ENCODE peak calls at places on chromosome X, in six cellular contexts. S, V, O, F, C and D are unnamed samples.

GRCh38 chrX:70664726-70665125 is 220.1 kb downstream of the DLG3 start:
- DNase-seq in S (no peak), V (peak), O (peak), F (peak), C (no peak), D (no peak)

GRCh38 chrX:10235851-10236250 is 79.1 kb downstream of the CLCN4 start:
- DNase-seq in S (no peak), V (no peak), O (peak), F (no peak), C (no peak), D (no peak)

GRCh38 chrX:24024819-24025740 is 1.9 kb downstream of the KLHL15 start:
- DNase-seq in S (peak), V (peak), O (peak), F (peak), C (peak), D (peak)

GRCh38 chrX:82087699-82088098 is 885.8 kb downstream of the SH3BGRL start:
- DNase-seq in S (no peak), V (no peak), O (no peak), F (no peak), C (no peak), D (no peak)

GRCh38 chrX:64190136-64190740 is 15.3 kb downstream of the AMER1 start:
- DNase-seq in S (no peak), V (no peak), O (no peak), F (no peak), C (no peak), D (no peak)

GRCh38 chrX:65846974-65847373 is 179.5 kb downstream of the MSN start:
- DNase-seq in S (no peak), V (no peak), O (no peak), F (no peak), C (no peak), D (no peak)

GRCh38 chrX:45850197-45850774 is 649.6 kb upstream of the DIPK2B start:
- DNase-seq in S (no peak), V (no peak), O (no peak), F (no peak), C (no peak), D (no peak)

GRCh38 chrX:10939384-10939783 is 171.7 kb upstream of the HCCS start:
- DNase-seq in S (no peak), V (no peak), O (peak), F (no peak), C (no peak), D (no peak)

GRCh38 chrX:106891762-106892161 is 11.4 kb downstream of the RIPPLY1 start:
- DNase-seq in S (no peak), V (no peak), O (no peak), F (no peak), C (no peak), D (no peak)

GRCh38 chrX:57083143-57083542 is 38.2 kb downstream of the SPIN2B start:
- DNase-seq in S (no peak), V (no peak), O (no peak), F (no peak), C (no peak), D (no peak)

GRCh38 chrX:71910526-71911022 is at the start of gene NHSL2:
- DNase-seq in S (no peak), V (no peak), O (no peak), F (no peak), C (no peak), D (no peak)

GRCh38 chrX:137052641-137053235 is 18.9 kb upstream of the GPR101 start:
- DNase-seq in S (no peak), V (peak), O (no peak), F (no peak), C (no peak), D (no peak)

GRCh38 chrX:10617964-10618342 is 2.4 kb downstream of the MID1 start:
- DNase-seq in S (no peak), V (peak), O (no peak), F (no peak), C (no peak), D (no peak)

GRCh38 chrX:68354869-68355628 is 78.2 kb downstream of the OPHN1 start:
- DNase-seq in S (no peak), V (no peak), O (no peak), F (no peak), C (no peak), D (no peak)

GRCh38 chrX:139877710-139878414 is 55.0 kb downstream of the ATP11C start:
- DNase-seq in S (no peak), V (no peak), O (no peak), F (no peak), C (no peak), D (no peak)

GRCh38 chrX:44061940-44062339 is 88.8 kb upstream of the NDP start:
- DNase-seq in S (no peak), V (no peak), O (no peak), F (no peak), C (no peak), D (no peak)

GRCh38 chrX:46770006-46770816 is 11.3 kb upstream of the SLC9A7 start:
- DNase-seq in S (no peak), V (no peak), O (no peak), F (no peak), C (no peak), D (no peak)

GRCh38 chrX:76555816-76556215 is 128.3 kb downstream of the MAGEE1 start:
- DNase-seq in S (no peak), V (peak), O (peak), F (peak), C (no peak), D (peak)
- TF ChIP-seq TAF1 in S (no peak), V (no peak), O (no peak), F (no peak), C (no peak), D (no peak)

GRCh38 chrX:2680486-2681348 is 10.4 kb upstream of the CD99 start:
- DNase-seq in S (no peak), V (no peak), O (no peak), F (no peak), C (no peak), D (no peak)

GRCh38 chrX:2678583-2678982 is 12.5 kb upstream of the CD99 start:
- DNase-seq in S (no peak), V (no peak), O (no peak), F (no peak), C (no peak), D (no peak)

GRCh38 chrX:2679534-2680485 is 11.3 kb upstream of the CD99 start:
- DNase-seq in S (no peak), V (no peak), O (no peak), F (no peak), C (no peak), D (no peak)

GRCh38 chrX:2676794-2677675 is 14.1 kb upstream of the CD99 start:
- DNase-seq in S (no peak), V (no peak), O (no peak), F (no peak), C (no peak), D (no peak)

GRCh38 chrX:2677764-2678163 is 13.3 kb upstream of the CD99 start:
- DNase-seq in S (no peak), V (no peak), O (no peak), F (peak), C (no peak), D (no peak)
- TF ChIP-seq TAF1 in S (no peak), V (no peak), O (no peak), F (no peak), C (no peak), D (no peak)

DNA sequence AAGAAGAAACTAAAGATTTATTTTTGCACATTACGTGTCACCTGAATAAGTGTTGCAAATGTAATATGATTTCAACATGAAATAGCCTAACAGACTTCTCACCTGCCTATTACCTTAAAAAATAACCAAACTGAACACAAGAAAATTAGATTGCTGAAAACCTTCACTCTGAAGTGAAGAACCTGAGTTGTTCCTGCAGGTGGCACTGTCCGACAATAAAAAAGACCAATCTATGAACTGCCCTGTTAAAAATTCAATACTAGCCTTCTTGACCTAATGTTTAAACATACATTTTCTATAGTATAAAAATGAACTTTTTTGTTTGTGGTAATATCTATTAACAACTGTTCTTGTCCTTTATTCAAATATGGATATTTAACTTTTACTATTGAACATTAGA is 69.2 kb upstream of the PNPLA4 start:
- DNase-seq in S (no peak), V (peak), O (peak), F (peak), C (no peak), D (no peak)
- TF ChIP-seq TAF1 in S (no peak), V (no peak), O (no peak), F (no peak), C (no peak), D (no peak)

GRCh38 chrX:50456712-50457484 is 13.7 kb downstream of the DGKK start:
- DNase-seq in S (no peak), V (no peak), O (no peak), F (no peak), C (no peak), D (no peak)
- TF ChIP-seq TAF1 in S (no peak), V (no peak), O (no peak), F (no peak), C (no peak), D (no peak)

DNA sequence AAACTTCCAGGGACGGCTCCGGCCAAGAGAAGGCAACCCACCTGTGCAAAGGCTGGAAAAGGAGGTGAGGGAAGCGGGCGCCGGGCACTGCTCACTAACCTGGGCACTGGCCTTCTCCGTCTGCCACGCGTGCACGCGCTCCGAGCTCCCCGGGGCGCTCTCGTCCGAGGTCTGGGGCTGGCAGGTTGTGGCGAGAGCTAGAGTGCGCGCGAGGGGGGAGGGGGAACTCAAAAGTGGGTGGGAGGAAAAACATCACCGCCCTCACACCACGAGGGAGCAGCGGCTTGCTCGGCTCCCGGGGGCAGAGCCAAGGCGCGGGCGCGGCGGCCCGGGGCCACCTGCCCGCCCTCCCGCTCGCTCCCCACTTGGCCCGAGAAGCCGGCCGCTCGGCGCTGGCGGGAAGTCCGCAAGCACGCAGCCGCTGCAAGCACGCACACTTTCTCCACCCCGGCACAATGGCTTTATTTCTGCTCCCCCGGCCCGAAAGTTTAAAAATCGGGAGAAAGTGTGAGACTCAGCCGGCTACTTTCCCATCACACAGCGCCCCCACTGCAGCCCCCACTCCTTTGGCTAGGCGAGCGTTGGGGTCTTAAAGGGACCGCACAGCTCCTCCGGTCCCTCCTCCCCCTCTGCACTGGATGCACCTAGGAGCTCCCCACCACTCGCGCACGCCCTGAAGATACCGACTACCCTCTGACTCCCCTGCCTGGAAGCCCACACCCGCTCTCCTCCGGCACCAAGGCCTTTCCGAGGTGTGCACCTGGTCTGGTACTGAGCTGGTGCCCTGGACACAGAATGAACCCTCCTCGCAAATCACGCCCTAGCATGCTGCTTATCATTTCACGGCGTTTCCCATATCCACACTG is at the start of gene CHRDL1:
- DNase-seq in S (no peak), V (peak), O (no peak), F (no peak), C (no peak), D (no peak)
- TF ChIP-seq TAF1 in S (peak), V (no peak), O (no peak), F (no peak), C (no peak), D (no peak)

GRCh38 chrX:55132416-55132815 is 43.6 kb downstream of the PAGE2 start:
- DNase-seq in S (no peak), V (no peak), O (no peak), F (no peak), C (no peak), D (no peak)

DNA sequence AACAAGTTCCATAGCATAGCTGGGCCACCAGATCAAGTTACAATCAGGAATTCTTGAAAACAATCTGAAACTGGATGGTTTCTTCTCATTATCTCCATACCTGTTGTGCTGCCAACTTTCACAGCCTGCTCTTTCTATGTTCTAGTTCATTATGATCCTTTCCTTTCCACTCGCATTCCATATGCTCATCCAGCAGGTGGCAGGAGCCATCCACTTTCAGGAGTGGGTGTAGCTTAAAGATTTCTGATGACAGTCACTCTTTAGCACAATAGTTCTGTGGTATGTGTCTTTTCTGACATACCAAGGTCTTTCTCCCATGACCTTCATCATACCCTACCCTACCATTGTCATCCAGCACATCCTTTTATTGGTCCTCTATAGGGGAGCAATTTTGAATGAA is 46.4 kb downstream of the PAGE2 start:
- DNase-seq in S (no peak), V (peak), O (peak), F (peak), C (no peak), D (no peak)
- TF ChIP-seq TAF1 in S (no peak), V (no peak), O (no peak), F (no peak), C (no peak), D (no peak)

GRCh38 chrX:27966955-27967354 is 14.3 kb downstream of the DCAF8L1 start:
- DNase-seq in S (no peak), V (no peak), O (no peak), F (no peak), C (no peak), D (no peak)
- TF ChIP-seq TAF1 in S (no peak), V (no peak), O (no peak), F (no peak), C (no peak), D (no peak)

GRCh38 chrX:40953369-40953768 is 131.9 kb upstream of the USP9X start:
- DNase-seq in S (no peak), V (no peak), O (no peak), F (no peak), C (peak), D (no peak)
- TF ChIP-seq TAF1 in S (no peak), V (no peak), O (no peak), F (no peak), C (no peak), D (no peak)

DNA sequence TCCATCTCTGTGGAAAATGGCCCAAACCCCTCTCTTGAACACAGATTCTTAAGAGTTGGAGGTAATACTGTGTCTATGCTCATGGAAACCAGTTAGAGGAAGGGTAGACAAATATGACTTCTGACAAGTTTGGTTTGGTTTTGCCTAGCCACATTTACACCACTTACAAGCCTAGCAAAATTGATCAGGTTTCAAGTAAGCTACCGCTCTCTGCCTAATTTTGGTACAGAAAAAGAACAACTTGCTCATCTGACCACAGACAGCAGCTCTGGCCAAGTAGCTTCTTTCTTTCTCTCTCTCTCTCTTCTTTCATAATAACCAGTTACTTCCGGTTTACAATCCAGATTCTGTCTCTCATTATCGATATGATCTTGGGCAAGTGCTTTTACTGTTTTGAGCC is 260.0 kb downstream of the GLUD2 start:
- DNase-seq in S (no peak), V (no peak), O (no peak), F (no peak), C (peak), D (no peak)
- TF ChIP-seq TAF1 in S (no peak), V (no peak), O (no peak), F (no peak), C (no peak), D (no peak)

GRCh38 chrX:8960809-8961413 is 73.0 kb downstream of the FAM9B start:
- DNase-seq in S (no peak), V (no peak), O (no peak), F (no peak), C (no peak), D (no peak)
- TF ChIP-seq TAF1 in S (no peak), V (no peak), O (no peak), F (no peak), C (no peak), D (no peak)